ENCODE peak calls at places on chromosomes 12 and 14, in ten cellular contexts. R, X, U, I, F, T, B, S, Y and N are unnamed samples.
A peak's percentile ranks its signal among the peaks of the same experiment; 100 is the strongest.

GRCh38 chr12:113236539-113237354 is 15.5 kb downstream of the TPCN1 start:
- DNase-seq in R (no peak), X (no peak), U (no peak), I (no peak), F (no peak), T (no peak), B (no peak), S (peak; percentile 60), Y (no peak), N (no peak)

GRCh38 chr14:50784683-50785505 is 46.1 kb downstream of the NIN start:
- DNase-seq in R (no peak), X (no peak), U (no peak), I (no peak), F (no peak), T (no peak), B (no peak), S (no peak), Y (no peak), N (no peak)

GRCh38 chr14:93045211-93045674 is 70.5 kb downstream of the ITPK1 start:
- DNase-seq in R (no peak), X (no peak), U (no peak), I (no peak), F (no peak), T (peak; percentile 52), B (peak; percentile 31), S (no peak), Y (no peak), N (no peak)

GRCh38 chr12:14962797-14963196 is 1.4 kb upstream of the ARHGDIB start:
- DNase-seq in R (no peak), X (no peak), U (no peak), I (no peak), F (no peak), T (no peak), B (no peak), S (no peak), Y (no peak), N (no peak)

GRCh38 chr12:84355561-84355960 is 557.0 kb downstream of the SLC6A15 start:
- DNase-seq in R (no peak), X (no peak), U (no peak), I (no peak), F (no peak), T (no peak), B (no peak), S (no peak), Y (no peak), N (no peak)

GRCh38 chr14:68449565-68450295 is 343.1 kb downstream of the ZFP36L1 start:
- DNase-seq in R (no peak), X (no peak), U (no peak), I (no peak), F (no peak), T (peak; percentile 81), B (no peak), S (no peak), Y (no peak), N (no peak)

GRCh38 chr14:95685978-95686922 is at the start of gene TCL1B:
- DNase-seq in R (no peak), X (no peak), U (no peak), I (no peak), F (no peak), T (peak; percentile 71), B (no peak), S (no peak), Y (no peak), N (no peak)

GRCh38 chr14:68146812-68147211 is 327.2 kb downstream of the RAD51B start:
- DNase-seq in R (peak; percentile 98), X (peak; percentile 73), U (peak; percentile 97), I (no peak), F (no peak), T (no peak), B (peak; percentile 53), S (no peak), Y (no peak), N (no peak)

GRCh38 chr12:2750185-2750584 is 44.6 kb upstream of the FKBP4 start:
- DNase-seq in R (no peak), X (no peak), U (no peak), I (no peak), F (no peak), T (no peak), B (no peak), S (no peak), Y (no peak), N (no peak)

GRCh38 chr12:124862768-124863408 is 776 bp downstream of the SCARB1 start:
- DNase-seq in R (peak; percentile 33), X (no peak), U (peak; percentile 27), I (no peak), F (no peak), T (peak; percentile 43), B (no peak), S (no peak), Y (no peak), N (no peak)

GRCh38 chr14:94797887-94798286 is 28.0 kb upstream of the GSC start:
- DNase-seq in R (no peak), X (no peak), U (no peak), I (no peak), F (no peak), T (no peak), B (no peak), S (no peak), Y (no peak), N (no peak)

GRCh38 chr14:50736932-50737419 is 68.9 kb upstream of the SAV1 start:
- DNase-seq in R (no peak), X (no peak), U (no peak), I (peak; percentile 49), F (no peak), T (no peak), B (no peak), S (no peak), Y (no peak), N (no peak)

GRCh38 chr14:60166144-60166543 is 946 bp upstream of the DHRS7 start:
- DNase-seq in R (no peak), X (no peak), U (no peak), I (no peak), F (no peak), T (no peak), B (no peak), S (no peak), Y (no peak), N (peak; percentile 12)